ENCODE peak calls at places on chromosome 12, in six cellular contexts. F is epithelial cell of esophagus, P is heart left ventricle, W is cardiac fibroblast, O is PC-3, H is GM12865. S is an unnamed sample.

GRCh38 chr12:84911331-84912190 is 1.0 kb downstream of the SLC6A15 start:
- DNase-seq in P (peak), O (peak), F (peak), H (no peak), W (peak), S (peak)

GRCh38 chr12:85394809-85395208 is 114.8 kb downstream of the ALX1 start:
- DNase-seq in W (no peak), P (no peak), O (peak), F (no peak), H (no peak), S (no peak)

GRCh38 chr12:42774238-42774637 is 184.7 kb upstream of the PRICKLE1 start:
- DNase-seq in P (no peak), W (no peak), H (no peak), O (no peak), F (no peak), S (no peak)

GRCh38 chr12:57722716-57723629 is 15.6 kb downstream of the AGAP2 start:
- DNase-seq in O (no peak), F (no peak), P (no peak), W (no peak), H (no peak), S (peak)

GRCh38 chr12:57460457-57461325 is 1.1 kb downstream of the GLI1 start:
- DNase-seq in P (peak), F (peak), W (no peak), H (no peak), O (no peak), S (no peak)

GRCh38 chr12:38279756-38280155 is 36.8 kb upstream of the ALG10B start:
- DNase-seq in W (peak), F (peak), H (no peak), P (no peak), O (peak), S (no peak)

GRCh38 chr12:46494424-46494823 is 121.9 kb upstream of the SLC38A2 start:
- DNase-seq in W (peak), P (no peak), H (no peak), F (no peak), O (peak), S (no peak)

GRCh38 chr12:44227601-44228000 is 391.7 kb downstream of the TMEM117 start:
- DNase-seq in F (peak), P (no peak), H (no peak), O (no peak), W (no peak), S (no peak)

GRCh38 chr12:2009623-2010022 is 5.4 kb upstream of the DCP1B start:
- DNase-seq in H (no peak), O (no peak), F (no peak), W (no peak), P (no peak), S (no peak)

GRCh38 chr12:109804820-109805761 is 28.1 kb downstream of the TRPV4 start:
- DNase-seq in H (peak), F (peak), W (peak), P (peak), O (peak), S (peak)

GRCh38 chr12:50050410-50051280 is 6.8 kb upstream of the ASIC1 start:
- DNase-seq in P (peak), F (peak), H (no peak), O (no peak), W (peak), S (no peak)

GRCh38 chr12:54426690-54427089 is 7.6 kb upstream of the ITGA5 start:
- DNase-seq in W (no peak), F (no peak), P (no peak), H (no peak), O (no peak), S (no peak)

GRCh38 chr12:104784592-104784991 is 173.5 kb downstream of the SLC41A2 start:
- DNase-seq in P (no peak), O (no peak), H (no peak), W (no peak), F (no peak), S (no peak)

GRCh38 chr12:15984097-15984800 is 73.1 kb downstream of the DERA start:
- DNase-seq in P (no peak), W (peak), F (no peak), O (peak), H (no peak), S (no peak)

GRCh38 chr12:15982921-15983320 is 71.8 kb downstream of the DERA start:
- DNase-seq in F (no peak), P (no peak), W (no peak), O (no peak), H (no peak), S (no peak)

GRCh38 chr12:15982071-15982470 is 70.9 kb downstream of the DERA start:
- DNase-seq in W (no peak), P (no peak), H (no peak), O (no peak), F (no peak), S (no peak)

GRCh38 chr12:15984963-15985362 is 73.8 kb downstream of the DERA start:
- DNase-seq in F (no peak), H (no peak), P (no peak), W (no peak), O (no peak), S (no peak)

DNA sequence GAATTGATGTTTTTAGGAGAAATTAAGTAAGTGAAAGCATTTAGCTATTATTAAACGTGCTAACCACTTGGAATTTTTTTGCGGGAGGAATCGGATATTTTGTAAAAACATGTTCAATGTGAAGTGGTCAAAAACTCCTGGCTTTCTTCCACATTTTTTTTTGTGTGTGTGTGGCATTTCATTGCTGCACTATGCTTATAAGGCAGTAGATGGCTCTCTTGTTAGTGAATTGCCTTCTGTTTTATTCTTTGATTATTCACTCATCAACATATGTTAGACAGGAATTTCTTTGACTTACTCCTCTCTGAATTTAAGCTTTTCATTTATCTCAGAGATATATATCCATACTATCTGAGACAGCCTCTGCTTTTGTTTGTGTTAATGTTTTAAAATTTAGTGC is 71.3 kb downstream of the DERA start:
- DNase-seq in H (no peak), O (peak), P (no peak), W (peak), F (no peak), S (no peak)
- TF ChIP-seq CTCF in H (no peak), O (peak), P (no peak), W (peak), F (peak), S (peak)

GRCh38 chr12:8501720-8502119 is 11.6 kb upstream of the CLEC4D start:
- DNase-seq in W (no peak), F (no peak), P (no peak), H (no peak), O (no peak), S (no peak)

GRCh38 chr12:8504351-8504750 is 9.0 kb upstream of the CLEC4D start:
- DNase-seq in F (peak), O (no peak), P (no peak), W (no peak), H (no peak), S (no peak)

GRCh38 chr12:8499616-8500015 is 13.7 kb upstream of the CLEC4D start:
- DNase-seq in W (no peak), F (peak), O (no peak), H (no peak), P (no peak), S (no peak)
- TF ChIP-seq CTCF in W (no peak), F (peak), O (no peak), H (no peak), P (no peak), S (no peak)

GRCh38 chr12:108369736-108370396 is 30.8 kb upstream of the CMKLR1 start:
- DNase-seq in P (no peak), W (no peak), O (no peak), F (no peak), H (no peak), S (no peak)
- TF ChIP-seq CTCF in P (no peak), W (no peak), O (no peak), F (no peak), H (no peak), S (no peak)

GRCh38 chr12:121949643-121950397 is 31.4 kb downstream of the CFAP251 start:
- DNase-seq in F (peak), W (peak), H (no peak), P (no peak), O (peak), S (no peak)
- TF ChIP-seq CTCF in F (no peak), W (no peak), H (no peak), P (no peak), O (no peak), S (no peak)

DNA sequence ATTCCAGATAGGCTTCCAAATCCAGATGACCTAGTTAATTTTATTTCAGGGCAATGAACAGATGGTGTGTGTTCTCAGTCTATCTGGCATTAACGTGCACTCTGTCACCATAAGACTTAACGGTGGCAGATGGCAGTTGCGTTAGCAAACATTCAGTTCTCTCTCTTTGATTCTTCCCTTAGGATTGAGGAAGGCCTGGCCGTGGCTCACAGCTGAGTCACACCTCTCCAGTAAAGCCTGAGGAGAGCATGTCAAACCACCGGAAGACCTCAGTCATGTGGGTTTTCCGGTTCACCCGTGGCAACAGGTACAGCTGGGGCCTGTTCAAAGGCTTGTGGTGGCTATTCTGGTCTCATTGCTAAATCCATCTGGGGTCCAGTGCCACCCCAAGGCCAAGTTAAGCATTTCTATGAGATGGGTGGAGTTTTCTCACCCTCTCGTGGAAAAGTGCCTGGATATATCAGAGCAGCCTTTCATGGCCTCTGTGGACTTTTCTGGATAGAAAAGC is 545.1 kb upstream of the ATP2B1 start:
- DNase-seq in H (peak), O (peak), W (peak), P (peak), F (peak), S (peak)
- TF ChIP-seq CTCF in H (peak), O (peak), W (peak), P (no peak), F (no peak), S (peak)

GRCh38 chr12:63844391-63845341 is at the start of gene SRGAP1:
- DNase-seq in O (peak), W (peak), P (peak), H (peak), F (peak), S (peak)
- TF ChIP-seq CTCF in O (no peak), W (peak), P (no peak), H (no peak), F (no peak), S (no peak)

GRCh38 chr12:3035171-3035570 is 42.0 kb upstream of the TSPAN9 start:
- DNase-seq in O (no peak), P (peak), F (no peak), H (no peak), W (peak), S (no peak)

GRCh38 chr12:3035815-3036702 is 41.1 kb upstream of the TSPAN9 start:
- DNase-seq in H (no peak), P (peak), W (peak), O (no peak), F (no peak), S (no peak)

GRCh38 chr12:3032770-3033537 is 44.2 kb upstream of the TSPAN9 start:
- DNase-seq in H (no peak), P (peak), F (no peak), O (no peak), W (no peak), S (no peak)

GRCh38 chr12:3033538-3033865 is 43.7 kb upstream of the TSPAN9 start:
- DNase-seq in P (peak), W (no peak), O (no peak), H (no peak), F (no peak), S (no peak)

GRCh38 chr12:3034067-3034750 is 43.0 kb upstream of the TSPAN9 start:
- DNase-seq in W (peak), F (peak), H (peak), O (peak), P (peak), S (peak)
- TF ChIP-seq CTCF in W (peak), F (peak), H (peak), O (peak), P (peak), S (peak)

GRCh38 chr12:113134521-113134951 is 1.0 kb downstream of the RASAL1 start:
- DNase-seq in F (no peak), W (no peak), O (no peak), P (no peak), H (no peak), S (no peak)

GRCh38 chr12:113136990-113137511 is 1.5 kb upstream of the RASAL1 start:
- DNase-seq in F (no peak), P (no peak), W (no peak), H (no peak), O (no peak), S (no peak)

GRCh38 chr12:113136128-113136989 is 798 bp upstream of the RASAL1 start:
- DNase-seq in F (no peak), P (no peak), W (no peak), O (no peak), H (no peak), S (no peak)

GRCh38 chr12:113133036-113133435 is 2.5 kb downstream of the RASAL1 start:
- DNase-seq in O (no peak), P (no peak), W (no peak), F (no peak), H (no peak), S (no peak)

DNA sequence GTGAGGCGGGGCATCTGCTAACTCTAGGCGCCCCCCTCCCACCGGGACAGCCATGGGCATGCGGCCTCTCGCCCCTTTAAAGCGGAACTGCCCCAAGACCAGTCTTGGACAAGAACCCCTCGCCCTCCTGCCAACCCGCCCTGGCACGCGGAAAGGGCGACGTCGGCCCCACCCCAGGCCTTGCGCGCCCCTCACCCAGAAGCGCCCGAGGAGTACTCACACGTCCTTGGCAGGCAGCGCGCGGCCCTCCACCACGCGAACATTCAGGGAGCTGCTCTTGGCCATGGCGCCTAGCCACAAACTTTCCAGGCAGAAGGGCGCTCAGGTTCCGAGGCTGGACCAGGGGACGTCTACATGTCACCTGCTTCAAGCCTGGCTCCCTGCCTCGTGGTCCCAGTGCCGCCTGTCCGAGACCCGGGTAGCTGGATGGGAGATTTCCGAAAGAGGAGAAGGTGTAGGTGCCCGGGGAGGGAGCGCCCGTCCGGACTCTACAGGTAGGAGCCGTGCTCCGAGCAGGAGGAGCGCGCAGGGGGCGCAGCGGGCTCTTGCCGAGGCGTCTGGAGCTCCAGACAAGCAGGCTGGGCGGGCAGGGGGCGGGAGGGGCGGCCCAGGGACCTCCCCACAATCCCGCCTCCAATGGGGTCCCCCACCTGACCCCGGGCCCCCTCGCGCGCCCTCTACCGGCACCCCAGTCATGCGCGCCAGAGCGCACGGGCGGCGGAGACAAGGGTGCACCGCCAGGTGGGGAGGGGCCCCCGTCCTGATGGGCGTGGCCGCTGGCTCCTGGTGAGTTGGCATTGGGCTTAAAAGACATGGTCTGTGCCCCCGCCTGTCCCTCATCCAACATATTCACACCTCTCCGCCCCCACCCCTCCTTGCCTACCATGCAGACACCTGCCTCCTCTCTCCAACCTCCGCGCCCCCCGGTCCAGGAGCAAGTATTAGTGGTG is at the start of gene RASAL1:
- DNase-seq in W (no peak), H (peak), F (peak), O (peak), P (no peak), S (peak)
- TF ChIP-seq CTCF in W (no peak), H (peak), F (no peak), O (peak), P (peak), S (peak)

S was measured in GM10248.